ENCODE peak calls at places on chromosomes 1 and 21, in nine cellular contexts. U, X, S, E, V, A, I, T and R are unnamed samples.
A peak's percentile ranks its signal among the peaks of the same experiment; 100 is the strongest.

GRCh38 chr1:22447581-22448215 is 4.0 kb upstream of the ZBTB40 start:
- DNase-seq in U (no peak), X (no peak), S (no peak), E (no peak), V (peak; percentile 51), A (peak; percentile 80), I (no peak), T (peak; percentile 26), R (no peak)

GRCh38 chr1:7628273-7628672 is 142.8 kb upstream of the VAMP3 start:
- DNase-seq in U (no peak), X (no peak), S (no peak), E (no peak), V (no peak), A (no peak), I (no peak), T (no peak), R (no peak)

GRCh38 chr1:6519935-6520621 is 28.6 kb upstream of the PLEKHG5 start:
- DNase-seq in U (peak; percentile 50), X (no peak), S (no peak), E (no peak), V (peak; percentile 75), A (peak; percentile 78), I (peak; percentile 31), T (peak; percentile 46), R (no peak)

GRCh38 chr1:113982955-113983742 is 3.9 kb downstream of the OLFML3 start:
- DNase-seq in U (no peak), X (no peak), S (no peak), E (no peak), V (no peak), A (no peak), I (no peak), T (no peak), R (no peak)

GRCh38 chr21:42409366-42409765 is 5.7 kb downstream of the UBASH3A start:
- DNase-seq in U (no peak), X (no peak), S (no peak), E (no peak), V (no peak), A (no peak), I (no peak), T (no peak), R (no peak)

GRCh38 chr1:21605012-21605715 is 64.0 kb downstream of the RAP1GAP start:
- DNase-seq in U (no peak), X (no peak), S (no peak), E (no peak), V (no peak), A (no peak), I (no peak), T (no peak), R (no peak)

GRCh38 chr1:23242414-23242813 is 25.1 kb upstream of the HTR1D start:
- DNase-seq in U (no peak), X (no peak), S (no peak), E (no peak), V (no peak), A (no peak), I (no peak), T (no peak), R (no peak)

GRCh38 chr1:223556414-223557124 is 108.9 kb downstream of the CAPN8 start:
- DNase-seq in U (peak; percentile 37), X (peak; percentile 27), S (peak; percentile 75), E (peak; percentile 21), V (peak; percentile 15), A (peak; percentile 29), I (peak; percentile 80), T (no peak), R (peak; percentile 40)

GRCh38 chr1:53115403-53116306 is 26.8 kb downstream of the SLC1A7 start:
- DNase-seq in U (no peak), X (no peak), S (no peak), E (no peak), V (no peak), A (no peak), I (no peak), T (no peak), R (no peak)

GRCh38 chr1:205811660-205812059 is 1.3 kb downstream of the SLC41A1 start:
- DNase-seq in U (no peak), X (no peak), S (no peak), E (no peak), V (peak; percentile 16), A (peak; percentile 32), I (no peak), T (no peak), R (no peak)

GRCh38 chr1:53525595-53525994 is 66.4 kb downstream of the DMRTB1 start:
- DNase-seq in U (no peak), X (no peak), S (no peak), E (no peak), V (no peak), A (no peak), I (no peak), T (no peak), R (no peak)

GRCh38 chr1:60126733-60127132 is 53.2 kb upstream of the C1orf87 start:
- DNase-seq in U (no peak), X (no peak), S (no peak), E (no peak), V (peak; percentile 12), A (no peak), I (no peak), T (no peak), R (no peak)

GRCh38 chr1:156045070-156045469 is 8.5 kb downstream of the UBQLN4 start:
- DNase-seq in U (no peak), X (no peak), S (no peak), E (no peak), V (no peak), A (no peak), I (no peak), T (no peak), R (no peak)

GRCh38 chr1:53572802-53573148 is 113.6 kb downstream of the DMRTB1 start:
- DNase-seq in U (no peak), X (no peak), S (no peak), E (no peak), V (no peak), A (no peak), I (no peak), T (no peak), R (no peak)

GRCh38 chr1:163877016-163877415 is 555.3 kb downstream of the NUF2 start:
- DNase-seq in U (no peak), X (no peak), S (no peak), E (no peak), V (peak; percentile 8), A (no peak), I (no peak), T (no peak), R (no peak)

GRCh38 chr1:219324629-219325367 is 151.1 kb downstream of the LYPLAL1 start:
- DNase-seq in U (no peak), X (no peak), S (peak; percentile 9), E (peak; percentile 80), V (peak; percentile 94), A (peak; percentile 21), I (peak; percentile 44), T (peak; percentile 93), R (no peak)